ENCODE peak calls at places on chromosome 21, in four cellular contexts. K, J, O and R are unnamed samples.

GRCh38 chr21:44708213-44708865 is 3.0 kb downstream of the TSPEAR start:
- DNase-seq in O (no peak), J (no peak), K (no peak), R (no peak)

GRCh38 chr21:28385845-28386244 is 606.8 kb downstream of the LTN1 start:
- DNase-seq in O (no peak), K (no peak), J (no peak), R (no peak)

GRCh38 chr21:44434568-44434925 is 20.8 kb upstream of the LRRC3 start:
- DNase-seq in K (no peak), O (peak; percentile 5), J (no peak), R (no peak)

GRCh38 chr21:44911384-44912157 is 9.1 kb downstream of the ITGB2 start:
- DNase-seq in K (no peak), J (peak; percentile 69), O (peak; percentile 74), R (peak; percentile 93)

GRCh38 chr21:25964009-25964408 is 206.6 kb downstream of the APP start:
- DNase-seq in O (peak; percentile 33), K (peak; percentile 56), J (no peak), R (peak; percentile 22)

GRCh38 chr21:45055861-45056260 is 18.5 kb upstream of the ADARB1 start:
- DNase-seq in J (no peak), K (no peak), O (peak; percentile 5), R (no peak)

GRCh38 chr21:44701541-44701940 is 4.6 kb downstream of the KRTAP10-12 start:
- DNase-seq in J (no peak), O (no peak), K (no peak), R (no peak)

GRCh38 chr21:14319805-14320204 is 63.1 kb downstream of the HSPA13 start:
- DNase-seq in O (no peak), J (no peak), K (no peak), R (no peak)

GRCh38 chr21:25370311-25370744 is 237.0 kb downstream of the MRPL39 start:
- DNase-seq in J (no peak), O (peak; percentile 51), K (peak; percentile 89), R (peak; percentile 91)

GRCh38 chr21:16059981-16060380 is 330.2 kb downstream of the USP25 start:
- DNase-seq in K (no peak), O (no peak), J (no peak), R (no peak)

GRCh38 chr21:19522384-19522783 is 1118.8 kb upstream of the TMPRSS15 start:
- DNase-seq in K (no peak), O (no peak), J (no peak), R (no peak)

GRCh38 chr21:32918467-32919140 is 107.1 kb upstream of the OLIG2 start:
- DNase-seq in J (no peak), O (no peak), K (no peak), R (no peak)

GRCh38 chr21:32925098-32925497 is 100.6 kb upstream of the OLIG2 start:
- DNase-seq in J (no peak), O (no peak), K (no peak), R (no peak)

GRCh38 chr21:32917392-32918135 is 108.2 kb upstream of the OLIG2 start:
- DNase-seq in K (peak; percentile 31), J (no peak), O (no peak), R (no peak)

GRCh38 chr21:32920474-32920873 is 105.3 kb upstream of the OLIG2 start:
- DNase-seq in K (no peak), J (no peak), O (no peak), R (no peak)

DNA sequence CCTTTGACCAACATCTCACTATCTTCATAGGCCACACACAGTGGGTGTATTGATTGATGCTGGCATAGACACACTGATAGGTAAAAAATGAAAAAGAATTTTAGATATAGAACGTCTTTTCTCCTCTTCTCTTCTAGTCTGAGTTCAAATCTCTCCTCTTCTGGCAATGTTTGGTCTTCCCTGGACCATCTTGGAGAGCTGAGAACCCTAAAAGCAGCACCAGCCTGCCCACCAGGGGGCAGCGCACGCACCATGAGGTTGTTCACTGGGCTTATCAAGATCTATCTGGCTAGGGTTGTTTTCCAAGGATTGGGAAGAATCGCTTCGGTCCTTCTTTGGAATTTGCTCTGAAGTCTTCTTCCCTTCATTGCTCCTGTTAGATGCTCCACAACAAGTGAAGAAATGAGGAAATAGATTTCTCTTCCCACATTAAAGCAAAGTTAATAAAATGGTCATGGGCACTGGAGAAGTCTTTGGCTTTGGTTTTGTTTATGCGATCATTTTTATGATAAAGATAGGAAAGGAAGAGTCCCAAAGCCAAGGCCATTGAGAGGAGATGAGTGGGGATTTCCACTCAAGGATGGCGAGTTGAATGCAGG is 104.0 kb upstream of the OLIG2 start:
- DNase-seq in O (no peak), K (no peak), J (peak; percentile 26), R (peak; percentile 27)
- TF ChIP-seq CTCF in O (peak; percentile 31), K (peak; percentile 36), J (peak; percentile 55), R (peak; percentile 24)

GRCh38 chr21:34857874-34858273 is 189.1 kb downstream of the CLIC6 start:
- DNase-seq in J (no peak), K (no peak), O (no peak), R (no peak)
- TF ChIP-seq CTCF in J (no peak), K (peak; percentile 20), O (no peak), R (no peak)

GRCh38 chr21:43368685-43369084 is 58.2 kb downstream of the SIK1 start:
- DNase-seq in O (no peak), K (no peak), J (no peak), R (no peak)
- TF ChIP-seq CTCF in O (no peak), K (no peak), J (no peak), R (no peak)

DNA sequence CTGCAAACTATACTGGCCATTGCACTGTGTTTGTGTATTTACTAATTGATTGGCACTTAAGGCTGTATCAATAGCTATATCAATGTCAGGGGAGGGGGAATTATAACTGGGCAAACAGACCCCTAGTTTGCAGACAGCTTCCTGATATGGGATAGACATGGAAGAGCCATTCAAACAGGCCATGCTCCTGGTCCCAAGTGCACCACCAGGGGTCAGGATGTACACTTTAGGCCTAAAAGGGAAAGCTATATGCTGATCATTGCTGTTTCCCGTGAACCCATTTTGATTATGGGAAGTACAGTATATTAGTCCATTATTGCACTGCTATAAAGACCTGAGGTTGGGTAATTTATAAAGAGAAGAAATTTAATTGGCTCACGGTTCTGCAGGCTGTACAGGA is 125.0 kb upstream of the BACE2 start:
- DNase-seq in K (no peak), O (no peak), J (no peak), R (peak; percentile 7)
- TF ChIP-seq CTCF in K (no peak), O (no peak), J (no peak), R (peak; percentile 8)

GRCh38 chr21:21000576-21001175 is 2.5 kb downstream of the NCAM2 start:
- DNase-seq in O (no peak), J (no peak), K (no peak), R (no peak)

GRCh38 chr21:21007606-21008005 is 9.4 kb downstream of the NCAM2 start:
- DNase-seq in J (no peak), K (no peak), O (peak; percentile 73), R (no peak)

GRCh38 chr21:21002137-21002536 is 3.9 kb downstream of the NCAM2 start:
- DNase-seq in K (no peak), O (no peak), J (no peak), R (no peak)

GRCh38 chr21:21001591-21002100 is 3.4 kb downstream of the NCAM2 start:
- DNase-seq in O (no peak), J (no peak), K (no peak), R (no peak)

DNA sequence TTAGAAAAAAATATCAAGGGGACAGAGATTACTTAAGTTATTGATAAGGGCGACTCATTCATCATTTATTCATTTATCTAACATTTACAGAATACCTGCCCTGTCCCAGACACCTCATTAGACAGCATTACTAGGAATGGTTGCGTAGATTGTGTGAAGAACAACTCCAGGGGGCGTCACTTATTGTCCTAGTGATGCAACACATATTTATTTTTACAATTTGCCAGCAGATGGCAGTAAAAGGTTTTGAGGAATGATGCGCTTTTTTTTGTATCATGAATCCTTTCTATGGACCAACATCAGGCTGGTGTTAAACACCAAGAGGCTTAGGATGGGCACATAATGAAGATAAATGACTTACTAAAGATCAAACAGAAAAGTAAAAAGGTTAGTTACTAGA is 5.5 kb downstream of the NCAM2 start:
- DNase-seq in O (no peak), J (no peak), K (peak; percentile 48), R (peak; percentile 55)
- TF ChIP-seq CTCF in O (peak; percentile 53), J (no peak), K (peak; percentile 41), R (peak; percentile 31)

GRCh38 chr21:32096411-32096810 is 182.4 kb downstream of the MIS18A start:
- DNase-seq in O (no peak), J (no peak), K (no peak), R (peak; percentile 39)
- TF ChIP-seq CTCF in O (peak; percentile 31), J (no peak), K (peak; percentile 25), R (peak; percentile 36)

DNA sequence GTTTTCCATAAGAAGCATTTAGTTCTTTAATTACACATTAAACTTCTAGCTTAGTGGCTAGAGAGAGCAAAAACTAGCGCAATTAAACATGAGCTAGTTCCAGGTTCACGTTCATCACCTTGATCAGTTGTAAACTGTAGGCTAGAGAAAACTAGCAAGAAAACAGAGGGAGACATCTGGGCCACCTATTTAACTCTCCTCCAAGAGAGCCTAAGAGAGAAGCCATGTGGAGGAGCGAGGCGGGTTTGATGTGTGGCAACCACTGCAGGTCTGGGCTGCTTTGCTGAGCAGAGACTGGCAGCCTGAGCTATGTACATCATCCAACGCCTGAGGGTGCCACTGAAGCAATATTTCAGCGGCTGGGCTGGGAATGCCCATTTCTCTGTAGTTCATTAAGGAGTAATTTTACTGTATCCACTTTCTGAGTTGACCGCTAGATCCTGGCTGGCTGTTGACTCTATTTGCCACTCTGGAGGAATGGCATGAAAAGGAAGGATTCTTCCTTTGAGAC is 252.9 kb downstream of the DYRK1A start:
- DNase-seq in O (no peak), K (no peak), J (no peak), R (peak; percentile 84)
- TF ChIP-seq CTCF in O (no peak), K (no peak), J (no peak), R (peak; percentile 13)

DNA sequence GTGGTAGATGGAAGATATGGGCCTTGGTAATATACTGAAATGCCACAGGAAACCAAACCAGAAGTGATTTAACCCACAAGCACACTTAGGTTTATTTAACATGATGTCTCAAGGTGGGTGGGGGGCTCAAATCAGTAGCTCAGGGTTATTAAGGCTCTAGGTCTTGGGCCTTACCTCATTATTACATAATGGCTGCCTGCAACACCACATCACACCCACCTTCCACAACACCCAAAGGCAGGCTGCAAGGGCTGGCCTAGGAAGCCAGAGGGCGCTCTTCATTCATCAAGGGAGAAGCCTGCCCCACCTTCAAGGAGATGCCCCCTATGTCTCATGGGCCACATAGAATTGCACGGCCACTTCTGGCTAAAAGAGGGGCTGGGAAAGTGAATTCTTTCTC is 6.0 kb downstream of the TFF1 start:
- DNase-seq in K (no peak), O (no peak), J (no peak), R (no peak)
- TF ChIP-seq CTCF in K (no peak), O (no peak), J (no peak), R (no peak)

DNA sequence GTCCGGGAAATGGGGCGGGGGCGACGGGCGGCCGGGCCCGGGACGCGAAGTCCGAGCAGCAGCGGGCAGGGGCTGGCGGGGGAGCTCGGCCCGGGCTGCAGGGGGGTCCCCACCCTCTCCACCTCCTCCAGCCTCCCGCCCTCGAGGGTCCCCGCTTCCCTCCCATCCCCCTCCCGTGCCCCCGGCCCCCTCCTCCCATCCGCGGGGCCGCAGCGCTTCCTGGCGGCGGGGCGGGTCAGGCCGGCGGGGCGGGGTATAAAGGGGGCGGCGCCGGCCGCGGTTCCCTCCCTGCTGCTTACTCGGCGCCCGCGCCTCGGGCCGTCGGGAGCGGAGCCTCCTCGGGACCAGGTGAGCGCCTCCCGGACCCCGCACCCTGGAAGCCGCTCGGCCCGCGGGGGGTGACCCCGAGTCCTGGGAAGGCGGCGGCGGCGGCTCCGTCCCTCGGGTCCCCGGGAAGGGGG is at the start of gene COL6A2:
- DNase-seq in J (peak; percentile 47), O (peak; percentile 25), K (peak; percentile 63), R (peak; percentile 16)
- TF ChIP-seq CTCF in J (no peak), O (no peak), K (no peak), R (no peak)